ENCODE peak calls at places on chromosomes 1 and 21, in eight cellular contexts. Z is neural progenitor cell; C is cardiac muscle cell; P is stimulated activated CD8-positive, alpha-beta memory T cell treated with anti-CD3 and anti-CD28 coated beads, Interleukin-7, amount 100 ng/mL, for 48 hours; O is T follicular helper cell; S is NCI-H1048; B is Calu3; J is endothelial cell. E is an unnamed sample.

GRCh38 chr1:11648732-11649158 is 5.5 kb downstream of the FBXO2 start:
- DNase-seq in C (no peak), P (no peak), O (no peak), J (no peak), Z (peak), S (no peak), B (peak), E (no peak)

GRCh38 chr21:36210779-36211659 is 54.4 kb downstream of the DOP1B start:
- DNase-seq in J (no peak), P (no peak), B (no peak), Z (peak), C (no peak), S (no peak), O (no peak), E (no peak)

GRCh38 chr1:60918867-60919266 is 163.5 kb upstream of the NFIA start:
- DNase-seq in C (no peak), O (no peak), S (no peak), P (no peak), Z (no peak), J (no peak), B (no peak), E (no peak)

GRCh38 chr1:184650177-184650866 is 104.3 kb downstream of the EDEM3 start:
- DNase-seq in O (no peak), B (no peak), C (no peak), J (no peak), S (no peak), P (no peak), Z (no peak), E (no peak)

GRCh38 chr1:45643978-45644377 is 20.1 kb upstream of the CCDC17 start:
- DNase-seq in C (no peak), B (peak), Z (no peak), O (no peak), P (no peak), S (no peak), J (no peak), E (no peak)

GRCh38 chr1:247386695-247387094 is 29.3 kb upstream of the NLRP3 start:
- DNase-seq in Z (no peak), O (no peak), S (no peak), J (no peak), C (peak), B (no peak), P (no peak), E (no peak)

GRCh38 chr1:21292503-21292990 is 2.3 kb upstream of the ECE1 start:
- DNase-seq in O (no peak), C (no peak), S (no peak), P (no peak), J (no peak), Z (no peak), B (no peak), E (no peak)

GRCh38 chr1:77975386-77975785 is 3.5 kb downstream of the FUBP1 start:
- DNase-seq in Z (no peak), J (no peak), B (no peak), P (no peak), C (no peak), S (no peak), O (no peak), E (no peak)

GRCh38 chr1:185716095-185716494 is 18.1 kb upstream of the HMCN1 start:
- DNase-seq in C (no peak), B (no peak), Z (no peak), S (no peak), J (no peak), O (no peak), P (no peak), E (no peak)

GRCh38 chr1:6870086-6870485 is 84.8 kb downstream of the CAMTA1 start:
- DNase-seq in C (no peak), B (no peak), P (no peak), Z (no peak), S (no peak), J (no peak), O (no peak), E (no peak)

GRCh38 chr1:157005965-157006364 is 39.6 kb downstream of the ARHGEF11 start:
- DNase-seq in C (no peak), S (no peak), B (no peak), P (no peak), O (no peak), Z (no peak), J (no peak), E (no peak)

GRCh38 chr1:160209041-160209655 is 4.0 kb downstream of the PEA15 start:
- DNase-seq in P (no peak), Z (no peak), B (no peak), O (no peak), S (no peak), C (no peak), J (no peak), E (peak)

GRCh38 chr1:16063921-16064320 is 9.5 kb downstream of the FAM131C start:
- DNase-seq in S (no peak), C (no peak), B (no peak), J (no peak), P (no peak), O (no peak), Z (no peak), E (no peak)

GRCh38 chr1:201505505-201505893 is 1.4 kb downstream of the CSRP1 start:
- DNase-seq in Z (peak), S (no peak), J (peak), O (no peak), C (peak), B (peak), P (no peak), E (no peak)

GRCh38 chr1:226351709-226352108 is 42.7 kb upstream of the LIN9 start:
- DNase-seq in S (no peak), O (no peak), J (no peak), Z (no peak), C (no peak), P (no peak), B (no peak), E (no peak)

GRCh38 chr1:115303364-115303763 is 34.7 kb downstream of the NGF start:
- DNase-seq in Z (no peak), O (no peak), J (no peak), P (no peak), B (no peak), S (no peak), C (no peak), E (no peak)

GRCh38 chr1:23628951-23629387 is 62.6 kb upstream of the RPL11 start:
- DNase-seq in Z (no peak), P (no peak), J (no peak), C (no peak), O (no peak), S (no peak), B (no peak), E (no peak)

GRCh38 chr1:15758537-15758936 is at the start of gene FBLIM1:
- DNase-seq in S (no peak), O (no peak), B (no peak), P (no peak), Z (peak), J (peak), C (peak), E (peak)

GRCh38 chr1:94739521-94740061 is 80.6 kb upstream of the SLC44A3 start:
- DNase-seq in P (no peak), J (no peak), S (no peak), Z (no peak), B (no peak), O (no peak), C (peak), E (no peak)

GRCh38 chr1:158355773-158356172 is 2.1 kb downstream of the CD1E start:
- DNase-seq in Z (no peak), P (no peak), C (no peak), B (no peak), S (no peak), O (no peak), J (no peak), E (no peak)

GRCh38 chr1:218164930-218165686 is 120.0 kb upstream of the RRP15 start:
- DNase-seq in S (no peak), O (no peak), B (peak), P (no peak), Z (peak), C (peak), J (peak), E (peak)

GRCh38 chr1:73859227-73859626 is 338.7 kb downstream of the LRRIQ3 start:
- DNase-seq in O (no peak), P (no peak), S (no peak), B (no peak), J (no peak), Z (no peak), C (no peak), E (no peak)